ENCODE peak calls at places on chromosomes 7 and 10, in eight cellular contexts. N, K, R, F, V, I, W and J are unnamed samples.
A peak's percentile ranks its signal among the peaks of the same experiment; 100 is the strongest.

GRCh38 chr10:119588071-119588470 is 8.7 kb downstream of the TIAL1 start:
- DNase-seq in N (no peak), K (no peak), R (no peak), F (no peak), V (no peak), I (no peak), W (no peak), J (no peak)

GRCh38 chr7:140035400-140036223 is 27.1 kb downstream of the PARP12 start:
- DNase-seq in N (no peak), K (peak; percentile 18), R (no peak), F (no peak), V (no peak), I (no peak), W (peak; percentile 62), J (no peak)

GRCh38 chr10:121741246-121741645 is 143.0 kb upstream of the FGFR2 start:
- DNase-seq in N (no peak), K (no peak), R (no peak), F (no peak), V (no peak), I (no peak), W (no peak), J (no peak)

GRCh38 chr10:15168781-15169554 is 475 bp upstream of the NMT2 start:
- DNase-seq in N (peak; percentile 99), K (peak; percentile 95), R (peak; percentile 92), F (peak; percentile 97), V (peak; percentile 72), I (peak; percentile 99), W (peak; percentile 74), J (peak; percentile 96)

GRCh38 chr7:43199761-43200160 is 87.3 kb downstream of the HECW1 start:
- DNase-seq in N (no peak), K (no peak), R (no peak), F (no peak), V (no peak), I (no peak), W (peak; percentile 39), J (no peak)

GRCh38 chr7:143013897-143014296 is 13.0 kb downstream of the OR9A2 start:
- DNase-seq in N (no peak), K (peak; percentile 16), R (no peak), F (no peak), V (no peak), I (no peak), W (peak; percentile 72), J (no peak)

GRCh38 chr7:154425326-154425725 is 373.1 kb downstream of the DPP6 start:
- DNase-seq in N (no peak), K (no peak), R (no peak), F (peak; percentile 25), V (no peak), I (no peak), W (no peak), J (no peak)

GRCh38 chr10:11597470-11597869 is 14.0 kb downstream of the USP6NL start:
- DNase-seq in N (no peak), K (no peak), R (no peak), F (no peak), V (no peak), I (no peak), W (no peak), J (no peak)

GRCh38 chr10:31280972-31281371 is 38.0 kb upstream of the ZEB1 start:
- DNase-seq in N (no peak), K (no peak), R (no peak), F (no peak), V (no peak), I (no peak), W (no peak), J (no peak)

GRCh38 chr7:12422449-12423320 is 19.0 kb upstream of the VWDE start:
- DNase-seq in N (no peak), K (no peak), R (no peak), F (no peak), V (no peak), I (no peak), W (no peak), J (no peak)

GRCh38 chr7:69318794-69319193 is 279.5 kb upstream of the AUTS2 start:
- DNase-seq in N (no peak), K (no peak), R (no peak), F (no peak), V (no peak), I (no peak), W (no peak), J (no peak)

GRCh38 chr7:95905165-95905564 is 132.8 kb downstream of the DYNC1I1 start:
- DNase-seq in N (no peak), K (no peak), R (no peak), F (peak; percentile 52), V (no peak), I (peak; percentile 56), W (peak; percentile 15), J (no peak)

GRCh38 chr7:7157887-7158271 is 24.5 kb upstream of the C1GALT1 start:
- DNase-seq in N (no peak), K (no peak), R (no peak), F (no peak), V (no peak), I (no peak), W (peak; percentile 57), J (no peak)

GRCh38 chr7:66099551-66100407 is 14.9 kb upstream of the CRCP start:
- DNase-seq in N (peak; percentile 92), K (peak; percentile 61), R (peak; percentile 86), F (peak; percentile 73), V (no peak), I (peak; percentile 14), W (peak; percentile 97), J (peak; percentile 57)

GRCh38 chr7:34042406-34042805 is 137.1 kb downstream of the BMPER start:
- DNase-seq in N (no peak), K (no peak), R (no peak), F (no peak), V (no peak), I (no peak), W (peak; percentile 61), J (no peak)